ENCODE peak calls at places on chromosomes 7 and 10, in four cellular contexts. P is activated T-cell treated with anti-CD3 and anti-CD28 coated beads, Interleukin-2, amount 50 U/mL, for 48 hours; E is SHP77; O is endothelial cell. N is an unnamed sample.

GRCh38 chr7:12162420-12163113 is 48.5 kb upstream of the TMEM106B start:
- DNase-seq in P (no peak), E (no peak), O (no peak), N (peak; percentile 83)

GRCh38 chr10:89476676-89477075 is 58.7 kb downstream of the SLC16A12 start:
- DNase-seq in P (no peak), E (no peak), O (no peak), N (peak; percentile 96)

GRCh38 chr10:54402576-54402975 is 398.5 kb downstream of the PCDH15 start:
- DNase-seq in P (no peak), E (no peak), O (peak; percentile 31), N (peak; percentile 38)

GRCh38 chr7:44172803-44173424 is 16.3 kb downstream of the GCK start:
- DNase-seq in P (no peak), E (no peak), O (no peak), N (peak; percentile 94)

GRCh38 chr10:104123397-104123796 is 1.4 kb downstream of the SFR1 start:
- DNase-seq in P (no peak), E (no peak), O (no peak), N (peak; percentile 49)

GRCh38 chr10:32953277-32953927 is 4.6 kb downstream of the ITGB1 start:
- DNase-seq in P (no peak), E (no peak), O (no peak), N (no peak)

GRCh38 chr7:2497500-2498336 is 21.5 kb upstream of the GRIFIN start:
- DNase-seq in P (no peak), E (no peak), O (peak; percentile 4), N (no peak)

GRCh38 chr7:514651-515598 is 4.7 kb downstream of the PDGFA start:
- DNase-seq in P (peak; percentile 61), E (no peak), O (no peak), N (no peak)

GRCh38 chr10:127151981-127152699 is 44.3 kb downstream of the INSYN2A start:
- DNase-seq in P (no peak), E (no peak), O (no peak), N (peak; percentile 90)

GRCh38 chr10:4073912-4074311 is 288.9 kb upstream of the KLF6 start:
- DNase-seq in P (no peak), E (no peak), O (no peak), N (peak; percentile 68)